ENCODE peak calls at places on chromosomes 11 and 22, in six cellular contexts. O, J, I, P, Y and E are unnamed samples.

GRCh38 chr11:126114486-126115252 is 52.0 kb upstream of the CDON start:
- DNase-seq in O (no peak), J (no peak), I (no peak), P (no peak), Y (no peak), E (no peak)

GRCh38 chr11:101215069-101215468 is 85.5 kb upstream of the PGR start:
- DNase-seq in O (no peak), J (peak), I (no peak), P (no peak), Y (no peak), E (no peak)

GRCh38 chr22:44154431-44154942 is 26.2 kb upstream of the PARVG start:
- DNase-seq in O (no peak), J (no peak), I (no peak), P (no peak), Y (peak), E (no peak)

GRCh38 chr11:125228425-125228824 is 63.9 kb downstream of the PKNOX2 start:
- DNase-seq in O (no peak), J (no peak), I (no peak), P (no peak), Y (no peak), E (no peak)

GRCh38 chr11:73137942-73138274 is 4.2 kb downstream of the FCHSD2 start:
- DNase-seq in O (no peak), J (no peak), I (no peak), P (no peak), Y (no peak), E (no peak)

GRCh38 chr11:68759991-68760390 is 8.7 kb upstream of the TESMIN start:
- DNase-seq in O (no peak), J (no peak), I (no peak), P (no peak), Y (no peak), E (no peak)

GRCh38 chr11:134557571-134558257 is 145.7 kb upstream of the B3GAT1 start:
- DNase-seq in O (no peak), J (peak), I (no peak), P (no peak), Y (no peak), E (no peak)

GRCh38 chr22:19473578-19473977 is 5.4 kb downstream of the UFD1 start:
- DNase-seq in O (no peak), J (no peak), I (no peak), P (no peak), Y (no peak), E (no peak)

GRCh38 chr11:30788849-30789248 is 202.7 kb upstream of the MPPED2 start:
- DNase-seq in O (no peak), J (no peak), I (no peak), P (no peak), Y (peak), E (no peak)

GRCh38 chr11:35045219-35045819 is 93.7 kb upstream of the CD44 start:
- DNase-seq in O (no peak), J (no peak), I (no peak), P (no peak), Y (no peak), E (no peak)

GRCh38 chr22:47135338-47135737 is 372.9 kb downstream of the TBC1D22A start:
- DNase-seq in O (no peak), J (no peak), I (no peak), P (no peak), Y (no peak), E (no peak)

GRCh38 chr11:96324912-96325311 is 18.1 kb downstream of the MAML2 start:
- DNase-seq in O (no peak), J (no peak), I (peak), P (peak), Y (peak), E (no peak)

GRCh38 chr11:66327171-66328035 is 8.8 kb downstream of the RIN1 start:
- DNase-seq in O (no peak), J (no peak), I (peak), P (no peak), Y (peak), E (no peak)

DNA sequence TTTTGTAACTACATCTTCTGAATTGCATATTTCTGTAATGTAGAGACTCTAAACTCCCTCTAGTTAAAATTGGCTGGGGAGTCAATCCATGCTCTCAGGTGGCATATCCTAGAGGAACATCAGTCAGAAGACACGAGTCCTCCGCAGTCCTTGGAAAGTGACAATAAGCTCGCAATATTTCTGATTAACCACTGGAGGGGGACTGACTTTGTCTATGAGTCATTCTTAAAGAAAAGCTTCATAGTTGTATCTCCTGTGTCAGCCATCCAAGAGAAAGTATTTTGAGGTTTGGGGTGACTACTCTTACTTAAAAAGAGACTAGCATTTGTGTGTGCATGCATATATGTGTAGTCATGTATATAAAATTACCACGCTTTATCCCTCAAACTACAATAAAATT is 60.2 kb downstream of the SLN start:
- DNase-seq in O (no peak), J (no peak), I (no peak), P (no peak), Y (no peak), E (no peak)
- TF ChIP-seq CTCF in O (no peak), J (no peak), I (no peak), P (no peak), Y (no peak), E (no peak)

DNA sequence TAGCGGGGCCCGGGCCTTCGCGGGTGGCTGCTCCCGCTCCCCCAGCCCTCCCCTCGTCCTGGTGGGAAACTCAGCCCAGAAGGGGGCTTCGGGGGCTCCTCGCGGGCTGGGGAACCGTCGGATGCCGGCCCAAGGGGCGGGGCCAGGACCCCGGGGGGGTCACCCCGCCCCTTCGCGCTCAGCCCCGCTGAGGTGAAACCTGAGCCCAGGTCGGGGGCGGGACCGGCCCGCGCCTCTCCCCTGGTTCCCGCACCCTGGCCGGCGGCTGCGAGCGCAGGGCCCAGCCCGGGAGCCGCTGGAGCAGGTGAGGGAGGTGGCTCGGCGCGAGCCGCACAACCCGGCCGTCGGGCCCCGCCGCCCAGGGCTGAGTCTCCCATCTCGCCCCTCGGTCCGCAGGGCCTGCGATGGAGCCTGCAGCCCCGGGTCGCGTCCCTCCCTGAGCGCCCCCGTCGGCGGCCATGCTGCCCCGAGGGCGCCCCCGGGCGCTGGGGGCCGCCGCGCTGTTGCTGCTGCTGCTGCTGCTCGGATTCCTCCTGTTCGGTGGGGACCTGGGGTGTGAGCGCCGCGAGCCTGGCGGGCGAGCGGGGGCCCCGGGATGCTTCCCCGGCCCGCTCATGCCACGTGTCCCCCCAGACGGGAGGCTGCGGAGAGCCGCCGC is at the start of gene LARGE2:
- DNase-seq in O (no peak), J (no peak), I (no peak), P (no peak), Y (no peak), E (no peak)
- H3K4me3 ChIP-seq in O (peak), J (peak), I (no peak), P (no peak), Y (no peak), E (no peak)

GRCh38 chr22:46013460-46014416 is 36.8 kb upstream of the WNT7B start:
- DNase-seq in O (peak), J (peak), I (peak), P (peak), Y (peak), E (peak)
- TF ChIP-seq CTCF in O (peak), J (peak), I (peak), P (peak), Y (peak), E (peak)

DNA sequence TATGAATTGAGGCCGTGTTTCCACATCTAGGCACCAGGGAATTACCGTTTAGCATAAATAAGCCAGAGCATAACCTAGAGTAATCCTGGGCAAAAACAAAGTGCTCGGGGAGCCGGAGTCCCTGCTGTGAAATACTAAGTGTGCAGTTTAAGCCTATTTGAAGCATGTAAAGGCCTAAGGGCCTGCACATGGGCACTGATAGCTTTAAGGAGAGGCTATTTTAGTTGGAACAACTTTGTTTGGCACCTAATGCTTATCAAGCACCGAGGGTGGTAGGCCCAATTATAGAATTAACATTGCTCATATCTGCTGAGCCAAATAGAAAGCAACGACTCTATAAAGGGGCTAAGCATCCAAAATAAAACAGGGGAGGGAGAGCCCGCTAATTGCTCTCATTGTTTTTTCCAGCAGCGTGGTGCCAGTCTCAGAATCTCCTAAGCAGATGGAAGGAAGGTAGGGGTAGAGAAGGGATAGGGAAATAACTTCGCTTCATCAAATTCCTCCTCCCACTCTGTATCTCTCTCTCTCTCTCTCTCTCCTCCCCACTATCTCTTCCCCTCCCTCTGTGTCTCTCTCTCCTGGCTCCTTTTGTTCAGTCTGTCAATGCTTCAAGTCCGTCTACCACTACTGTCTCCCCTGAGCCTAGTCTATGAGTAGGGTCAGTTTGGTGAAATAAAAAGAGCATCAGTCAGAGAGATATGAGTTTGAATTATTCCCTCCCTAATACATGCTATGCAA is 292.8 kb downstream of the NXPE2 start:
- DNase-seq in O (no peak), J (no peak), I (no peak), P (no peak), Y (no peak), E (no peak)
- H3K4me3 ChIP-seq in O (no peak), J (no peak), I (no peak), P (no peak), Y (no peak), E (no peak)